ENCODE peak calls at places on chromosomes 7 and 10, in eight cellular contexts. B is GM23338, I is fibroblast of lung, X is gastrocnemius medialis, H is iPS DF 6.9, L is uterus, N is kidney epithelial cell, V is HepG2. A is an unnamed sample.

GRCh38 chr7:4641091-4641666 is 40.9 kb upstream of the FOXK1 start:
- DNase-seq in B (no peak), I (no peak), X (no peak), H (no peak), L (no peak), N (no peak), V (no peak), A (no peak)

GRCh38 chr7:31687024-31687423 is at the start of gene PPP1R17:
- DNase-seq in B (peak; percentile 79), I (peak; percentile 4), X (no peak), H (peak; percentile 20), L (no peak), N (no peak), V (no peak), A (peak; percentile 11)

GRCh38 chr7:2639994-2640830 is 8.4 kb downstream of the TTYH3 start:
- DNase-seq in B (no peak), I (no peak), X (no peak), H (no peak), L (peak; percentile 26), N (no peak), V (no peak), A (no peak)

GRCh38 chr10:122233857-122234348 is 37.2 kb upstream of the BTBD16 start:
- DNase-seq in B (no peak), I (no peak), X (peak; percentile 81), H (no peak), L (no peak), N (no peak), V (no peak), A (no peak)

GRCh38 chr10:125375210-125375609 is 214.8 kb upstream of the CTBP2 start:
- DNase-seq in B (peak; percentile 20), I (peak; percentile 4), X (no peak), H (no peak), L (no peak), N (peak; percentile 5), V (no peak), A (no peak)

GRCh38 chr7:14691597-14692203 is 210.9 kb downstream of the DGKB start:
- DNase-seq in B (peak; percentile 77), I (peak; percentile 18), X (no peak), H (no peak), L (peak; percentile 55), N (no peak), V (peak; percentile 1), A (peak; percentile 67)

GRCh38 chr10:97505152-97505551 is 6.4 kb downstream of the UBTD1 start:
- DNase-seq in B (no peak), I (no peak), X (no peak), H (no peak), L (no peak), N (no peak), V (no peak), A (no peak)

GRCh38 chr10:86657396-86658011 is 3.2 kb downstream of the OPN4 start:
- DNase-seq in B (no peak), I (no peak), X (no peak), H (no peak), L (no peak), N (no peak), V (no peak), A (no peak)

GRCh38 chr7:91628742-91629141 is 251.8 kb downstream of the MTERF1 start:
- DNase-seq in B (no peak), I (peak; percentile 4), X (no peak), H (no peak), L (no peak), N (no peak), V (no peak), A (no peak)

GRCh38 chr10:17607603-17608332 is 9.4 kb downstream of the HACD1 start:
- DNase-seq in B (peak; percentile 79), I (peak; percentile 47), X (no peak), H (peak; percentile 11), L (no peak), N (no peak), V (peak; percentile 45), A (peak; percentile 74)

GRCh38 chr7:105014725-105015630 is 973 bp downstream of the KMT2E start:
- DNase-seq in B (peak; percentile 63), I (peak; percentile 42), X (peak; percentile 55), H (no peak), L (peak; percentile 66), N (no peak), V (peak; percentile 20), A (peak; percentile 64)

GRCh38 chr7:8205572-8205971 is 56.4 kb downstream of the ICA1 start:
- DNase-seq in B (no peak), I (no peak), X (no peak), H (no peak), L (no peak), N (no peak), V (no peak), A (no peak)

GRCh38 chr7:71843677-71844076 is 568.5 kb downstream of the CALN1 start:
- DNase-seq in B (peak; percentile 33), I (no peak), X (no peak), H (no peak), L (no peak), N (no peak), V (no peak), A (no peak)

GRCh38 chr10:112353046-112353445 is 20.9 kb upstream of the ACSL5 start:
- DNase-seq in B (no peak), I (no peak), X (no peak), H (no peak), L (no peak), N (no peak), V (no peak), A (no peak)
- H3K36me3 ChIP-seq in B (no peaks in the 10 kb centered on the region), I (no peaks in the 10 kb centered on the region), X (no peaks in the 10 kb centered on the region), H (no peaks in the 10 kb centered on the region), L (no peaks in the 10 kb centered on the region), N (no peaks in the 10 kb centered on the region), V (no peaks in the 10 kb centered on the region), A (no peaks in the 10 kb centered on the region)

GRCh38 chr7:21089653-21090052 is 303.0 kb upstream of the SP8 start:
- DNase-seq in B (no peak), I (no peak), X (no peak), H (no peak), L (no peak), N (no peak), V (no peak), A (no peak)
- H3K27me3 ChIP-seq in B (no peaks in the 10 kb centered on the region), I (no peaks in the 10 kb centered on the region), X (no peaks in the 10 kb centered on the region), H (no peaks in the 10 kb centered on the region), L (no peaks in the 10 kb centered on the region), N (no peaks in the 10 kb centered on the region), V (no peaks in the 10 kb centered on the region), A (no peaks in the 10 kb centered on the region)

GRCh38 chr7:151631968-151632749 is 112.5 kb upstream of the RHEB start:
- DNase-seq in B (peak; percentile 86), I (peak; percentile 74), X (peak; percentile 46), H (no peak), L (peak; percentile 71), N (no peak), V (peak; percentile 55), A (peak; percentile 94)
- H3K4me3 ChIP-seq in B (peak overlapping the region; percentile 77), I (peak overlapping the region; percentile 34), X (peak overlapping the region; percentile 65), H (peak overlapping the region; percentile 71), L (peak overlapping the region; percentile 69), N (peak overlapping the region; percentile 43), V (peak overlapping the region; percentile 68), A (peak overlapping the region; percentile 70)

DNA sequence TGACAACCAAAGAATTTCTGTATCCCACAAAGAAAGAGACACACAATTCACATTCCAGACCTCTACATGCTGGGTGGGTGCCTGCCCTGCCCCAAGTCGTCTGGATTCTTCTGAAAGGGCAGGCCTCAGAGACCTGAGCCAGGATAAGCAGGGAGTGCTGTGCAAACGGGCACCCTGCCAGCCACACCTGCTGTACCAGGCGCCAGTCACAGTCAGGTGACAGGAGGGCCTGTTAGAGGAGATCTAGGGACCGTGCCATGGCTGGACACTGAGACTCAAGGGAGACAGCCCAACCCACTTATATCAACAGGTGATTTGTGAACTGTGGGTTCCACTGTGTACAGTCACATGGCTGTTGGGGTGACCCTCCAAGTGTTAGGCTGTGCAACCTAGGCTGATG is 103.1 kb upstream of the AFAP1L2 start:
- DNase-seq in B (no peak), I (peak; percentile 53), X (peak; percentile 45), H (no peak), L (no peak), N (no peak), V (no peak), A (peak; percentile 31)
- H3K36me3 ChIP-seq in B (no peaks in the 10 kb centered on the region), I (no peaks in the 10 kb centered on the region), X (no peaks in the 10 kb centered on the region), H (no peaks in the 10 kb centered on the region), L (no peaks in the 10 kb centered on the region), N (no peaks in the 10 kb centered on the region), V (peaks cover 8% of the 10 kb centered on the region), A (no peaks in the 10 kb centered on the region)

DNA sequence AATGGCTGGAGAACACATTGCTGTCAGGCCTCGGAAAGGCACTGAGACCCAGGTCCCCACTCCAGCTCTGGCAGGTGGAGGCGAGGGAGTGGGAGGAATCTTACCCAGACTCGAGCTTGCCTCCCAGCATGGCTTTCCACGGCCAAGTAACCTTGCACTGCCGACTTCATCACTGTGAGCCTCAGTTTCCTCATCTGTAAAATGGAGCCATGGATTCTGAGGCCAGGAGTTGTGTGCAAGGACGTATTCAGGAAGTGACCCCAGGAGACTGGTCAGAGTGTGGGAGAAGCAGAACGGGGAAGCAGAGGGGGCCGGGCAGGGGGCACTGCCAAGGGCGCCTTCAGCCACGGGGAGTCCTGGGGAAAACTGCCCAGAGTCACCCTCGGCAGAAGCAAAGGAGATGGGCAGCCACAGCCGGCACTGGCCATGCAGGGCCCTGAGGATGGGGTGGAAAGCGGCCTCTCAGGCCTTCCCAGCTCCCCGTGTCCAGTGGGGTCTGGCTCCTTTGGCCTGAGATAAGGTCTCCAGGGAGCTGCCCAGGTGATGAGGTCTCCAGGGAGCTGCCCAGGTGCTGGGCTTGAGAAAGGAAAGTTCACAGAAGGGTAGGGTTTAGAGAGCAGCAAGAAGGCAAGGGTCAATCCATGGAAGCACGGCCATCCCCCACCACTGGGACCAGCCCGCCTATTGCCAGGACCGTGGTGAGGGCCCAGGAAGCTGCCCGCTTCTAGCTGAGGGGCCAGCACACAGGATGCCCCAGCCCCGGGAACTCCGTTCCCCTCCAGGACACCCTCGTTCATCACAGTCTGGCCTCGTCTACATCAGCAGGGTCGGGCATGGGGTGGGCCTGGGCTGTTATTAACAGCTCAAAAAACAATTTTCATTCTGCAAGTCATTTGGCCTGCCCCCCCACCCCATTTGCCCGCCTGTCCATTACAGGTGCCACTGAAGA is 34.3 kb upstream of the EN2 start:
- DNase-seq in B (no peak), I (no peak), X (no peak), H (no peak), L (no peak), N (no peak), V (no peak), A (no peak)
- H3K27me3 ChIP-seq in B (no peaks in the 10 kb centered on the region), I (no peaks in the 10 kb centered on the region), X (peaks cover 4% of the 10 kb centered on the region), H (no peaks in the 10 kb centered on the region), L (no peaks in the 10 kb centered on the region), N (peaks cover 4% of the 10 kb centered on the region), V (peaks cover 83% of the 10 kb centered on the region), A (peaks cover 27% of the 10 kb centered on the region)

DNA sequence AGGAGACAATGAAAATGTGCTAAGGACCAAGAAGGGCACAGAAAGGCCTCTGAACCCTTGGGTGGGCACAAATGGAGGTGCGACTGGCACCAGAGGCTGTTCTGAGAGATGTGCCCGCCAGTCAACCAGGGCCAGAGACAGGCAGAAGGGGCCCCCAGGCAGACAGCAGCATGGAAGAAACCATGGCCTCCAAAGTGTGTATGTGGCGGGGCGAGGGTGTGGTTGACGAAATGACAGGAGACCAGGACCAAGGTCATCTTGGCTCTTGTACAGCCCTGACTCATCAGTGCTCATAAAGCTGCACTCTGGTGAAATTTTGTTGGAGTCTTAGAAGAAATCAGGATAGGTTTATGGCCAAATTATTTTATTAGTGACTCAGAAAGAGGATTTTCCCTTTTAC is 4.0 kb upstream of the MRPS24 start:
- DNase-seq in B (no peak), I (peak; percentile 78), X (peak; percentile 71), H (no peak), L (peak; percentile 67), N (no peak), V (no peak), A (peak; percentile 74)
- H3K4me3 ChIP-seq in B (no peak overlapping the region), I (no peak overlapping the region), X (no peak overlapping the region), H (no peak overlapping the region), L (no peak overlapping the region), N (no peak overlapping the region), V (no peak overlapping the region), A (no peak overlapping the region)

GRCh38 chr10:4851176-4851575 is 25.2 kb downstream of the AKR1E2 start:
- DNase-seq in B (no peak), I (no peak), X (no peak), H (no peak), L (no peak), N (no peak), V (no peak), A (no peak)
- H3K36me3 ChIP-seq in B (no peaks in the 10 kb centered on the region), I (no peaks in the 10 kb centered on the region), X (no peaks in the 10 kb centered on the region), H (no peaks in the 10 kb centered on the region), L (no peaks in the 10 kb centered on the region), N (no peaks in the 10 kb centered on the region), V (no peaks in the 10 kb centered on the region), A (no peaks in the 10 kb centered on the region)

A was measured in hepatocyte.